ENCODE peak calls at places on chromosomes 6 and 20, in ten cellular contexts. O, I, E, B, K, T, H, Q, W and J are unnamed samples.

GRCh38 chr6:45822269-45822812 is 193.3 kb downstream of the CLIC5 start:
- DNase-seq in B (no peak), W (no peak), Q (no peak), K (no peak), T (no peak), I (no peak), H (no peak), O (no peak), E (no peak), J (no peak)

GRCh38 chr20:4038047-4038459 is 22.7 kb upstream of the RNF24 start:
- DNase-seq in I (peak; percentile 90), K (no peak), E (peak; percentile 54), B (no peak), Q (peak; percentile 95), H (peak; percentile 50), W (peak; percentile 17), O (peak; percentile 67), T (peak; percentile 88), J (no peak)

GRCh38 chr6:99079058-99079457 is 131.3 kb upstream of the FBXL4 start:
- DNase-seq in W (no peak), H (no peak), O (no peak), E (no peak), I (no peak), K (no peak), T (no peak), B (no peak), Q (no peak), J (no peak)

GRCh38 chr20:19448632-19449031 is 236.2 kb downstream of the SLC24A3 start:
- DNase-seq in H (no peak), T (no peak), E (no peak), B (no peak), I (no peak), W (no peak), Q (no peak), O (no peak), K (no peak), J (no peak)

GRCh38 chr6:136551103-136551502 is 881 bp upstream of the MAP7 start:
- DNase-seq in H (no peak), K (no peak), Q (no peak), O (no peak), I (no peak), B (no peak), T (peak; percentile 29), W (no peak), E (no peak), J (no peak)

GRCh38 chr6:161136655-161137054 is 137.2 kb downstream of the AGPAT4 start:
- DNase-seq in W (no peak), E (no peak), K (no peak), T (no peak), Q (no peak), O (no peak), H (no peak), I (no peak), B (no peak), J (no peak)

GRCh38 chr20:3431109-3431508 is 23.6 kb upstream of the DNAAF9 start:
- DNase-seq in O (peak; percentile 77), W (no peak), T (no peak), I (no peak), B (no peak), E (no peak), H (no peak), Q (no peak), K (no peak), J (no peak)

GRCh38 chr6:152034631-152035030 is 227.1 kb downstream of the ESR1 start:
- DNase-seq in B (no peak), I (no peak), O (no peak), K (no peak), T (no peak), Q (no peak), E (no peak), H (no peak), W (no peak), J (no peak)

GRCh38 chr20:25148181-25148981 is 47.1 kb upstream of the ENTPD6 start:
- DNase-seq in Q (no peak), E (no peak), K (no peak), W (peak; percentile 72), O (peak; percentile 22), B (peak; percentile 4), H (no peak), I (peak; percentile 36), T (no peak), J (no peak)

GRCh38 chr20:58239216-58239615 is 10.8 kb upstream of the ANKRD60 start:
- DNase-seq in O (no peak), W (no peak), B (no peak), E (no peak), I (no peak), Q (no peak), T (no peak), K (no peak), H (no peak), J (no peak)

GRCh38 chr20:924639-925038 is 8.5 kb upstream of the ANGPT4 start:
- DNase-seq in B (no peak), Q (no peak), E (no peak), O (no peak), T (no peak), K (no peak), H (no peak), I (no peak), W (no peak), J (no peak)

GRCh38 chr20:57570145-57570850 is 9.4 kb downstream of the PCK1 start:
- DNase-seq in K (no peak), E (no peak), O (no peak), I (no peak), W (no peak), B (no peak), H (no peak), Q (no peak), T (no peak), J (no peak)

GRCh38 chr20:4193053-4193452 is 177.7 kb upstream of the RNF24 start:
- DNase-seq in K (no peak), I (no peak), Q (no peak), B (no peak), O (no peak), H (no peak), T (no peak), E (no peak), W (no peak), J (no peak)

GRCh38 chr20:44745560-44746366 is at the start of gene KCNK15:
- DNase-seq in T (peak; percentile 57), I (peak; percentile 59), Q (no peak), B (no peak), K (no peak), H (peak; percentile 39), E (no peak), W (peak; percentile 44), O (no peak), J (no peak)

GRCh38 chr20:13098720-13099355 is 90.1 kb downstream of the SPTLC3 start:
- DNase-seq in H (no peak), K (no peak), I (no peak), O (no peak), E (no peak), T (no peak), Q (no peak), W (no peak), B (no peak), J (no peak)

GRCh38 chr6:88870728-88871330 is 92.6 kb downstream of the RNGTT start:
- DNase-seq in O (peak; percentile 59), T (peak; percentile 10), H (peak; percentile 34), K (peak; percentile 9), E (peak; percentile 26), I (peak; percentile 24), W (peak; percentile 10), Q (peak; percentile 88), B (no peak), J (peak; percentile 28)

GRCh38 chr6:97689078-97689754 is 406.2 kb upstream of the MMS22L start:
- DNase-seq in Q (no peak), H (no peak), T (no peak), K (no peak), E (no peak), O (no peak), I (no peak), W (no peak), B (no peak), J (no peak)

GRCh38 chr6:139525415-139525814 is 151.0 kb upstream of the CITED2 start:
- DNase-seq in W (no peak), B (no peak), O (no peak), Q (no peak), K (no peak), H (no peak), T (no peak), I (no peak), E (no peak), J (no peak)